ENCODE peak calls at places on chromosomes 16 and 17, in seven cellular contexts. D is A673, Z is GM13976, M is cardiac muscle cell, P is cardiac fibroblast, V is omental fat pad, G is GM13977. Y is an unnamed sample.

GRCh38 chr17:76137351-76138233 is 3.5 kb downstream of the FOXJ1 start:
- DNase-seq in D (no peak), Z (no peak), M (no peak), P (no peak), V (no peak), G (no peak), Y (no peak)

GRCh38 chr16:53945996-53946395 is 242.0 kb downstream of the FTO start:
- DNase-seq in D (peak), Z (peak), M (peak), P (peak), V (no peak), G (no peak), Y (no peak)

GRCh38 chr16:83615131-83615530 is 192.6 kb upstream of the HSBP1 start:
- DNase-seq in D (no peak), Z (no peak), M (no peak), P (peak), V (no peak), G (no peak), Y (no peak)

GRCh38 chr17:77734371-77735050 is 224.0 kb upstream of the TNRC6C start:
- DNase-seq in D (peak), Z (no peak), M (peak), P (peak), V (peak), G (no peak), Y (no peak)

GRCh38 chr17:78241277-78242023 is 10.0 kb downstream of the TMEM235 start:
- DNase-seq in D (peak), Z (peak), M (peak), P (peak), V (no peak), G (peak), Y (no peak)

GRCh38 chr17:18951941-18952842 is at the start of gene SLC5A10:
- DNase-seq in D (peak), Z (peak), M (no peak), P (no peak), V (no peak), G (no peak), Y (no peak)

GRCh38 chr16:66369055-66369592 is 2.6 kb downstream of the CDH5 start:
- DNase-seq in D (no peak), Z (peak), M (peak), P (peak), V (no peak), G (no peak), Y (no peak)

GRCh38 chr16:54939537-54940278 is 9.0 kb downstream of the IRX5 start:
- DNase-seq in D (no peak), Z (no peak), M (no peak), P (no peak), V (no peak), G (no peak), Y (no peak)

GRCh38 chr16:1258906-1259759 is 3.3 kb downstream of the TPSD1 start:
- DNase-seq in D (no peak), Z (peak), M (no peak), P (no peak), V (no peak), G (no peak), Y (no peak)

GRCh38 chr17:30954046-30954805 is 16.6 kb upstream of the RNF135 start:
- DNase-seq in D (no peak), Z (no peak), M (no peak), P (peak), V (no peak), G (no peak), Y (no peak)

GRCh38 chr17:79923974-79924638 is 84.9 kb upstream of the CBX4 start:
- DNase-seq in D (peak), Z (peak), M (peak), P (peak), V (no peak), G (peak), Y (no peak)

GRCh38 chr16:54936979-54937672 is 6.5 kb downstream of the IRX5 start:
- DNase-seq in D (no peak), Z (peak), M (peak), P (peak), V (no peak), G (peak), Y (no peak)

GRCh38 chr17:57578608-57578990 is 166.5 kb downstream of the CCDC182 start:
- DNase-seq in D (peak), Z (peak), M (peak), P (no peak), V (no peak), G (peak), Y (no peak)

GRCh38 chr17:57004944-57005579 is 27.1 kb downstream of the SCPEP1 start:
- DNase-seq in D (no peak), Z (peak), M (no peak), P (no peak), V (no peak), G (peak), Y (no peak)

DNA sequence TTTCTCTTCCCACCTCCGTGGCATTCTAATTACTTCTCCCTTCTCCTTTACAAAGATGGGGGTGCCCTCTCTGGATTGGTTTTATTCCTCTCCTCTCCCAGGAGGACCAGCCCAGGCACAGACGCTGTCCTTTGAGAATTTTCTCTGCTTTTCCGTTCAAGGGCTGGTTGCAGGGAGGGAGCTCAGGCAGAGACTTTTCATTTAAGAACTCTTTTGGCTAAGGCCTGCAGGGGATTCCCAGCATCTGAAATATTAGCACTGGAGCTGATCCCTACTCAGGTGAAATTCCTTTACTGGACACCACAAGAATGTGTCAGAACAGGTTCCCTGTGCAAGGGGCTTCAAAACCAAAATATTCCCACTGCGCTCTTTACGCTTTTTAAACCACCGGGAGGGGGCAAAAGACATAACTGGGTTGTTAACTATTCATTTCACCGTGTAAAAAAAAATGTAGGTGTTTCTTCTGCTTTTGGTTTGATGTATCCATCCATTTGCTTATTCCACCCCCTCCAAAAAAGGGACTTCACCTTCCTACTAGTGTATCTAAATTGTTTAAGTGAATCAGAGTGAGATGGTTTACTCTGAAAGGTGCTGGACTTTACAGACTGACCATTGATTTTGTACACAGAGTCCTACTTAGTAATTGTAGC is 1.4 kb downstream of the NFAT5 start:
- DNase-seq in D (peak), Z (peak), M (no peak), P (peak), V (no peak), G (peak), Y (no peak)
- TF ChIP-seq CTCF in D (peak), Z (no peak), M (peak), P (peak), V (no peak), G (peak), Y (no peak)

GRCh38 chr17:81094224-81094743 is 59.3 kb downstream of the BAIAP2 start:
- DNase-seq in D (no peak), Z (no peak), M (no peak), P (no peak), V (no peak), G (no peak), Y (no peak)
- TF ChIP-seq CTCF in D (no peak), Z (no peak), M (no peak), P (no peak), V (no peak), G (no peak), Y (no peak)

GRCh38 chr17:49707246-49707607 is 537 bp downstream of the SLC35B1 start:
- DNase-seq in D (peak), Z (no peak), M (no peak), P (peak), V (no peak), G (no peak), Y (no peak)

GRCh38 chr17:49705254-49705653 is 2.5 kb downstream of the SLC35B1 start:
- DNase-seq in D (no peak), Z (no peak), M (no peak), P (no peak), V (no peak), G (no peak), Y (no peak)

GRCh38 chr17:49699967-49700575 is 7.7 kb downstream of the SLC35B1 start:
- DNase-seq in D (no peak), Z (no peak), M (no peak), P (no peak), V (no peak), G (no peak), Y (no peak)

GRCh38 chr17:49700956-49701355 is 6.8 kb downstream of the SLC35B1 start:
- DNase-seq in D (no peak), Z (no peak), M (no peak), P (no peak), V (no peak), G (no peak), Y (no peak)

DNA sequence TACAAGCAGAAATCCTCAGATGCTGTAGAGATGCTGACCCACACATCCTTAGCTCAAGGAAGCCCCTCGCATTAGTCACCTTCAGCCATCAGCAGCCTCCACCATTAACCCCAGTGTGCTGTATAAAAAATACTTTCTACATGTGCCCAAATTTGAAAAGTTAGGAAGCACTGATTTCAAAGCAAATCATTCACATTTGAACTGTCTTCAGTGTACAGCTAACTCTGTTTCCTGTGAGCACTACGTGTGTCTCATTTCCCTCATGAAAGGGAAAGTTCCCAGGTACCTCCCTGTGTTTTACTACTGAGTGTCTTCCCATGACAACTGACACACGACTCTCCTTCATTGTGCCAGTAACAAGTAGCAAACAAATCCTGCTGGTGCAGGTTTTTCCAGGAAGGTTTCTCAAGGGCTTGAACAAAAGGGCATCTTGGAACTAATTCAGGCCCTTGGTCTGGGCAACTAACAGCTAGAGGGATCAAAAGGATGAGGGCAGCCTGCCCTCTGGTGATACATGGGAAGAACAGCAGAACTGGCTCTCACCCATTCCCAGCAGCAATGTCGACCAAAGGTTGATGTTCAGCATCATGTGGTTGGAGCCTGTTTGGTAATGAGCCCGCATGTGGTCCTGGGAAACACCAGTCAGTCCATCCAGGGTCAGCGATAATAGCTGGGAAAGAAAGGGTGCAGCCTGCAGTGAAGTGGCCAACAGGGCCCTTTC is 4.0 kb downstream of the SLC35B1 start:
- DNase-seq in D (peak), Z (peak), M (peak), P (peak), V (no peak), G (no peak), Y (no peak)
- TF ChIP-seq CTCF in D (peak), Z (no peak), M (peak), P (peak), V (no peak), G (peak), Y (peak)

GRCh38 chr17:36591434-36592315 is at the start of gene DHRS11:
- DNase-seq in D (peak), Z (peak), M (peak), P (peak), V (peak), G (peak), Y (no peak)
- TF ChIP-seq CTCF in D (no peak), Z (peak), M (no peak), P (no peak), V (no peak), G (peak), Y (no peak)

GRCh38 chr16:84970447-84971127 is 40.7 kb downstream of the ZDHHC7 start:
- DNase-seq in D (peak), Z (peak), M (peak), P (peak), V (peak), G (peak), Y (no peak)
- TF ChIP-seq CTCF in D (peak), Z (peak), M (peak), P (peak), V (no peak), G (peak), Y (peak)

GRCh38 chr16:47058295-47059086 is 85.0 kb upstream of the DNAJA2 start:
- DNase-seq in D (peak), Z (no peak), M (peak), P (peak), V (no peak), G (no peak), Y (no peak)

GRCh38 chr16:47060596-47060995 is 83.1 kb downstream of the NETO2 start:
- DNase-seq in D (no peak), Z (no peak), M (no peak), P (no peak), V (no peak), G (no peak), Y (no peak)

GRCh38 chr16:47057631-47057996 is 84.1 kb upstream of the DNAJA2 start:
- DNase-seq in D (no peak), Z (no peak), M (peak), P (peak), V (no peak), G (no peak), Y (no peak)

GRCh38 chr16:47061204-47061603 is 82.5 kb downstream of the NETO2 start:
- DNase-seq in D (no peak), Z (no peak), M (no peak), P (no peak), V (no peak), G (no peak), Y (no peak)

GRCh38 chr16:47059991-47060390 is 83.8 kb downstream of the NETO2 start:
- DNase-seq in D (no peak), Z (no peak), M (no peak), P (no peak), V (no peak), G (no peak), Y (no peak)
- TF ChIP-seq CTCF in D (no peak), Z (no peak), M (no peak), P (no peak), V (no peak), G (no peak), Y (no peak)

Y was measured in esophagus squamous epithelium.